ENCODE peak calls at places on chromosomes 16 and 17, in nine cellular contexts. R is choroid plexus epithelial cell, K is lung, D is endothelial cell of umbilical vein, V is chondrocyte, N is fibroblast of lung, M is IMR-90, X is left ventricle myocardium inferior, I is NB4. E is an unnamed sample.

GRCh38 chr17:73646409-73647305 is 2.4 kb upstream of the SDK2 start:
- DNase-seq in V (no peak), R (peak), K (no peak), M (no peak), D (no peak), X (no peak), I (peak), N (no peak), E (peak)

GRCh38 chr16:27369806-27370205 is 32.2 kb upstream of the IL21R start:
- DNase-seq in I (no peak), V (no peak), R (peak), M (peak), K (no peak), X (no peak), N (peak), D (no peak), E (no peak)

GRCh38 chr17:29444589-29444988 is 54.4 kb downstream of the TAOK1 start:
- DNase-seq in K (no peak), R (peak), N (peak), I (no peak), V (no peak), M (peak), X (no peak), D (peak), E (no peak)

GRCh38 chr17:77572851-77573250 is 385.7 kb upstream of the TNRC6C start:
- DNase-seq in X (no peak), D (no peak), I (no peak), R (no peak), K (no peak), V (peak), M (no peak), N (no peak), E (no peak)

GRCh38 chr17:34588266-34588665 is 8.9 kb downstream of the TMEM132E start:
- DNase-seq in M (no peak), X (no peak), N (no peak), V (no peak), K (no peak), D (no peak), R (no peak), I (no peak), E (no peak)

GRCh38 chr17:43006639-43007551 is at the start of gene IFI35:
- DNase-seq in K (peak), X (peak), I (peak), V (peak), R (peak), D (peak), M (peak), N (peak), E (peak)

GRCh38 chr17:12918132-12918531 is 99.7 kb downstream of the ELAC2 start:
- DNase-seq in V (no peak), D (no peak), M (no peak), X (no peak), I (no peak), N (no peak), R (no peak), K (no peak), E (no peak)

GRCh38 chr16:59632266-59632855 is 898.2 kb upstream of the GOT2 start:
- DNase-seq in K (no peak), X (no peak), V (no peak), R (peak), M (peak), D (peak), N (peak), I (no peak), E (no peak)

GRCh38 chr17:1197781-1198490 is 18.2 kb upstream of the ABR start:
- DNase-seq in V (no peak), K (peak), I (peak), X (peak), R (peak), M (no peak), N (peak), D (no peak), E (peak)

GRCh38 chr17:16512011-16512410 is 20.0 kb upstream of the LRRC75A start:
- DNase-seq in K (no peak), N (no peak), M (no peak), I (peak), X (no peak), R (peak), V (no peak), D (no peak), E (no peak)

GRCh38 chr17:75271955-75272847 is 1.2 kb upstream of the MIF4GD start:
- DNase-seq in D (no peak), N (peak), K (no peak), V (no peak), X (peak), I (peak), R (no peak), M (peak), E (peak)

GRCh38 chr17:31321481-31321880 is at the start of gene EVI2A:
- DNase-seq in N (peak), D (peak), R (peak), K (no peak), M (peak), I (peak), V (no peak), X (no peak), E (peak)

GRCh38 chr16:73192227-73192894 is 144.4 kb upstream of the ZFHX3 start:
- DNase-seq in D (no peak), M (no peak), X (no peak), K (no peak), I (peak), V (no peak), N (peak), R (no peak), E (no peak)

GRCh38 chr16:3508736-3509135 is 7.9 kb downstream of the CLUAP1 start:
- DNase-seq in R (no peak), V (peak), X (no peak), K (no peak), N (no peak), I (no peak), M (no peak), D (no peak), E (no peak)

GRCh38 chr16:89256651-89257254 is 39.2 kb downstream of the ZNF778 start:
- DNase-seq in R (peak), V (no peak), I (peak), D (peak), N (peak), X (peak), M (peak), K (peak), E (peak)

GRCh38 chr16:3198334-3199072 is 10.5 kb downstream of the OR1F1 start:
- DNase-seq in K (no peak), D (no peak), M (no peak), X (no peak), R (no peak), I (no peak), V (no peak), N (no peak), E (no peak)

GRCh38 chr17:42782402-42783061 is 2.1 kb downstream of the WNK4 start:
- DNase-seq in M (no peak), K (no peak), N (no peak), I (no peak), R (no peak), X (no peak), D (no peak), V (no peak), E (no peak)

GRCh38 chr17:57823469-57824401 is 26.1 kb downstream of the MRPS23 start:
- DNase-seq in K (no peak), V (no peak), I (peak), X (no peak), N (peak), D (no peak), M (peak), R (peak), E (no peak)

DNA sequence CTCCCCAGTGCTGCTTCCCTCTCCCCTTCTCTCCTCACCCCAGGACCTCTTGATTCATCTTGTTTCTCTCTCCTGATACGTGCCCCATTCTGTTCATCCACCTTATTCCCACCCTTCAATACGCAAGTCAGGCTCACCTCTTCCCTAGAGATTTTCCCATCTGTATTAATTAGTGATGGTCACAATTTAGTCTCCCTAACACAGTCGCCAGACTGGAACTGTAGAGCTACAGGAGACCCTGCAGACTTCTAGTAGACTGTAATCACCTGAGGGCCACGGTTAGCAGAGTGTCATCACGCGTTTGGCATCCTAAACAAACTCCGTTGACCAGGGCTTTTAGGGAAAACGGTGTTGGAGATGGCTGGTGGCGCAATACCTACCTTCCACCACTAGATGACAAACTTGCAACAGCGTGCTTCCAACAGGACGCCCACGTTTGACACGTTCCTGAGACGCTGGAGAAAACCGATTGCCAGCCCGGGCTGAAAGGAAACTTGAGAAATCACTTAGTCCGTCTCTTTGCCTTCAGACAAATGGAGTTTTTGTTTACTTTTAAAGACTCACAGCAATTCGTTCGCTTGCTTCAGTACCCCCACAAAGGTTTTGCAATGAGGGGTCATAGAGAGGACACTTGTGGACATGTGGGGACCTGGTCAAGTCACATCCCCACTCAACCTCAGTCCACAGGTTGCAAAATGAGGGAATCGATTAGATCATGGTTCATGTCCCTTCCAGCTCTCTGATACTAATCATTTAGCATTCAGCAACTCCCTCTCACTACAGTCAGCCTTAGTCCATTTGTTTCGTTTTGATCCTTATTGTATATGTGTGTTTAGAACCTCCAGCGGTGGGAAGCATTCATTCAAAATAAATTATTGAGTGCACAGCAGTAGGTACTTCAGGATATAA is 20.6 kb downstream of the MYL4 start:
- DNase-seq in V (no peak), R (peak), M (peak), D (peak), X (peak), K (peak), N (peak), I (peak), E (peak)
- TF ChIP-seq CTCF in V (peak), R (peak), M (peak), D (peak), X (peak), K (peak), N (peak), I (peak), E (peak)

GRCh38 chr17:20948984-20949777 is 93.6 kb downstream of the USP22 start:
- DNase-seq in V (no peak), R (no peak), N (no peak), X (no peak), K (no peak), I (no peak), D (no peak), M (no peak), E (peak)

GRCh38 chr17:20941872-20942271 is 100.9 kb downstream of the USP22 start:
- DNase-seq in M (no peak), N (no peak), I (no peak), V (no peak), K (no peak), D (no peak), R (no peak), X (no peak), E (no peak)

DNA sequence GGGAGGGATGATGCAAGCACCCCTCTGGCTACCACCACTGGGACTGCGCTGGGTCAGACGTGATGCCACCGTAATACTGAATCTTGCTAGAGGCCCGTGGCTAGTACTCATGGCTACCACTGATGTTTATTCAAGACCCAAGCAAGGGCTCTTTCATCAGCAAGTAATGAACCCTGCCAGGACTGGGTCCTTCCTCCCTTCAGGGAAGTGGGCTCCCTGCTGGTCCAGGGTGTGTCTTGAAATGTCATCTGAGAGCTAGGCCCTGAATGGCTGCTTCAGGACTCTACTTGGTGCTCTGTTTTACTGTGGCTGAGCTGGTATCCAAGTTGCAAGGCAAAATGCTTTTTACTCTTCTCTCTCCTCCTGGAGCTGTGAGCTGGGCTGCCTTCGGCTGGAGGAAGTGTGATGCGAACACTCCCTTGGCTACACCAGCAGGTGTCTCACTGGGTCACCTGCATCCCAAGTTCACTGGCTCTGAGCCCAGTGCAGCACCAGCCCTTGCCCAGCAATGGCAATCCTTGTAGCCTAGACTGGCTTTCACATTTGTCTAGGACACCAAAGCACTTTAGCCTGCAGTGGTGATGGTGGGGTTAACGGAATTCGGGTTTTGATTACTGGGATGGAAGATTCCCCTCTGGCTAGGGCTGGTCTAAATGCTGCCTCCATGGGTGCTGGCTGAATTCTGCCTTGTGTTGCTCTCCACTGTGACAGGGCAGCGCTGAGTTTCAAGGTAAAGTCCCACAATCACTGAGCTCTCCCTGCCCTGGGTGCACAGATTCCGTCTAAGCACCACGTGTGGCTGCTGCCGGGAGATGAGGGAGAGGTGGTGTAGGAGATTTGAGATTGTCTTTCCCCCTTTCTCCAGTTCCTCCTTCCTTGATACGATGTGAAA is 98.6 kb downstream of the USP22 start:
- DNase-seq in N (no peak), X (no peak), K (peak), I (peak), V (no peak), D (no peak), M (no peak), R (peak), E (peak)
- TF ChIP-seq CTCF in N (no peak), X (peak), K (peak), I (peak), V (peak), D (no peak), M (no peak), R (peak), E (peak)

GRCh38 chr17:7484964-7485377 is 805 bp downstream of the POLR2A start:
- DNase-seq in X (no peak), M (no peak), K (no peak), I (no peak), V (no peak), N (no peak), D (no peak), R (no peak), E (no peak)

GRCh38 chr17:7486181-7486580 is 2.0 kb downstream of the POLR2A start:
- DNase-seq in M (peak), N (peak), K (no peak), V (no peak), R (peak), I (no peak), D (peak), X (no peak), E (no peak)

GRCh38 chr17:7479389-7480192 is at the start of gene ZBTB4:
- DNase-seq in M (peak), I (peak), V (no peak), R (peak), D (peak), K (no peak), N (peak), X (peak), E (peak)

GRCh38 chr17:7483238-7484066 is 714 bp upstream of the POLR2A start:
- DNase-seq in V (no peak), R (peak), N (peak), K (peak), X (peak), M (peak), I (peak), D (peak), E (peak)

DNA sequence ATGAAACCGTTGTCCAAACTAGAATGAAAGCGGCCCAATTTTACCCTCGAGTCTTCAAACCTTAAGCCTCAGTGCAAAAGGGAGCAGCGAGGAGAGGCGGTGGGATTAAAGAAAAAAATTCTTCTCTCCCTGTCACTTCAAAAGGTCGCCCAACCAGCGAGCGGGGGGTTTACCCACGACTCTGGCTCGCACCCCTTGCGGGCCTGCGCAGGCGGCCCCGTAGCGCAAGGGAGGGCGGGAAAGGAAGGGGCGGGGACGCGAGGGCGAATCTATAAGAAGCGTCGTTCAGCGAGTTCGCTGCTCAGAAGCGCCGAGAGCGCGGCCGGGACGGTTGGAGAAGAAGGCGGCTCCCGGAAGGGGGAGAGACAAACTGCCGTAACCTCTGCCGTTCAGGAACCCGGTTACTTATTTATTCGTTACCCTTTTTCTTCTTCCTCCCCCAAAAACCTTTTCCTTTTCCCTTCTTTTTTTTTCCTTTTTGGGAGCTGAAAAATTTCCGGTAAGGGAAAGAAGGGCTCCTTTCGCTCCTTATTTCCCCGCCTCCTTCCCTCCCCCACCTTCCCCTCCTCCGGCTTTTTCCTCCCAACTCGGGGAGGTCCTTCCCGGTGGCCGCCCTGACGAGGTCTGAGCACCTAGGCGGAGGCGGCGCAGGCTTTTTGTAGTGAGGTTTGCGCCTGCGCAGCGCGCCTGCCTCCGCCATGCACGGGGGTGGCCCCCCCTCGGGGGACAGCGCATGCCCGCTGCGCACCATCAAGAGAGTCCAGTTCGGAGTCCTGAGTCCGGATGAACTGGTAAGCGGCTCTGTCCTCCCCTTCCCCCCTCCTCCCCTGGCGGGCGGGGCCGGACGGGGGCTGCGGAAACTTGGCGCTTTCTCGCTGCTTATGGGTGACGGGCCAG is at the start of gene POLR2A:
- DNase-seq in V (peak), K (peak), I (peak), M (peak), X (peak), D (peak), R (peak), N (peak), E (peak)
- TF ChIP-seq CTCF in V (no peak), K (no peak), I (no peak), M (peak), X (peak), D (no peak), R (peak), N (no peak), E (no peak)

GRCh38 chr16:1403036-1403435 is 11.5 kb downstream of the UNKL start:
- DNase-seq in K (no peak), R (no peak), I (no peak), M (no peak), V (no peak), X (no peak), N (no peak), D (no peak), E (no peak)

GRCh38 chr16:1398826-1399581 is 15.5 kb downstream of the UNKL start:
- DNase-seq in N (no peak), R (no peak), X (no peak), K (no peak), M (no peak), V (no peak), I (no peak), D (no peak), E (no peak)

GRCh38 chr16:1403733-1404132 is 10.8 kb downstream of the UNKL start:
- DNase-seq in N (no peak), X (no peak), V (no peak), D (no peak), R (no peak), M (no peak), K (no peak), I (no peak), E (no peak)

GRCh38 chr16:1401758-1402154 is 12.7 kb downstream of the UNKL start:
- DNase-seq in K (no peak), D (no peak), N (no peak), M (no peak), R (no peak), V (no peak), I (no peak), X (no peak), E (no peak)

DNA sequence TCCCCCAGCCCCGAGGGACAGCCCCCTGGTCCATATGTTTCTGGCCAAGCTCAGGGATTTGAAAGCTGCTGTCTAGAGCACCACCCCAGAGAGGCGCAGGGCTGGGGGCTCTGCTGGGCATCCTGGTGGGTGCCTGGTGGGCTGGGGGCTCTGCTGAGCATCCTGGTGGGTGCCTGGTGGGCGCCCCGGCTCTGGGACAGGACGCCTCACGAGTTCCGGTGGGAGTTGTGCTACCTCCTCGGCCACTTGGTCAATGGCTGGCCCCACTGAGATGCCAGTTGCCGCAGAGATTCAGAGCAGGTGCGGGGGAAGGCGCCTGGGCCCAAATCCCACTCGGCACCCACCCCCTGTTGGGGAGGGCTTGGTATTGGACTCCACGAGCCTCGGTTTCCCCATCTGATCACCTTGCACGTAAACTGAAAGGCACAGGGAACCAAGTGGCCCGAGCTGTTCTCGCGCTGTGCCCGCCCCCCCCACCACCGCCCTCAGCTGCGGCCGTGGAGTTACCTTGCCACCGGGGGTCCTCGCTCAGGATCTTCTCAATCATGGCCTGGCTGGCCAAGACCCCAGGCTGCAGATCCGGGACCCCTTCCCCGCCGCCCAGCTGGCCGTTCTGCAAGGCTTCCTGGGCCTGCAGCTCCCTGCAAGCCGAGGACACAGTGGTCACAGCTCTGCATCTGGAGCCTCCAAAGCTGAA is 13.3 kb downstream of the UNKL start:
- DNase-seq in I (no peak), V (no peak), X (no peak), M (no peak), K (no peak), D (no peak), R (no peak), N (no peak), E (no peak)
- TF ChIP-seq CTCF in I (no peak), V (no peak), X (no peak), M (no peak), K (no peak), D (no peak), R (no peak), N (no peak), E (no peak)

E was measured in activated CD8-positive, alpha-beta T cell treated with anti-CD3 and anti-CD28 coated beads for 36 hours.